ENCODE peak calls at places on chromosome 7, in eight cellular contexts. M is CD8-positive, alpha-beta T cell; W is right cardiac atrium; R is RWPE1; L is left ventricle myocardium inferior; F is transverse colon; Q is neural progenitor cell; K is fibroblast of lung. T is an unnamed sample.

GRCh38 chr7:19117081-19117869 is at the start of gene TWIST1:
- DNase-seq in M (no peak), W (peak), R (peak), L (peak), F (no peak), Q (peak), K (peak), T (no peak)

GRCh38 chr7:120538335-120538734 is 265.4 kb downstream of the KCND2 start:
- DNase-seq in M (no peak), W (no peak), R (no peak), L (no peak), F (no peak), Q (no peak), K (no peak), T (no peak)

GRCh38 chr7:1946461-1947450 is 276.7 kb downstream of the ELFN1 start:
- DNase-seq in M (no peak), W (no peak), R (no peak), L (peak), F (no peak), Q (no peak), K (no peak), T (no peak)

GRCh38 chr7:90246184-90246583 is 1.2 kb downstream of the CFAP69 start:
- DNase-seq in M (no peak), W (no peak), R (peak), L (no peak), F (no peak), Q (peak), K (peak), T (no peak)

GRCh38 chr7:131652934-131653333 is 96.5 kb upstream of the PODXL start:
- DNase-seq in M (no peak), W (no peak), R (no peak), L (no peak), F (no peak), Q (no peak), K (no peak), T (no peak)

GRCh38 chr7:116429986-116430619 is 69.4 kb upstream of the CAV2 start:
- DNase-seq in M (no peak), W (no peak), R (no peak), L (no peak), F (no peak), Q (no peak), K (no peak), T (no peak)

GRCh38 chr7:107989618-107990373 is 13.2 kb downstream of the LAMB1 start:
- DNase-seq in M (no peak), W (peak), R (no peak), L (no peak), F (no peak), Q (no peak), K (peak), T (no peak)

GRCh38 chr7:13980474-13980873 is 9.0 kb downstream of the ETV1 start:
- DNase-seq in M (no peak), W (no peak), R (no peak), L (no peak), F (no peak), Q (no peak), K (no peak), T (no peak)

GRCh38 chr7:154427527-154427926 is 375.3 kb downstream of the DPP6 start:
- DNase-seq in M (no peak), W (no peak), R (no peak), L (no peak), F (no peak), Q (no peak), K (no peak), T (no peak)

GRCh38 chr7:158613481-158613880 is 25.9 kb upstream of the PTPRN2 start:
- DNase-seq in M (no peak), W (no peak), R (no peak), L (no peak), F (no peak), Q (no peak), K (peak), T (no peak)

GRCh38 chr7:102140952-102141370 is 145.7 kb upstream of the SH2B2 start:
- DNase-seq in M (no peak), W (peak), R (no peak), L (no peak), F (peak), Q (no peak), K (no peak), T (no peak)

GRCh38 chr7:13179011-13179574 is 491.7 kb downstream of the ARL4A start:
- DNase-seq in M (no peak), W (no peak), R (no peak), L (no peak), F (no peak), Q (peak), K (no peak), T (no peak)

GRCh38 chr7:46290374-46291061 is 369.4 kb upstream of the IGFBP3 start:
- DNase-seq in M (no peak), W (no peak), R (no peak), L (no peak), F (no peak), Q (no peak), K (no peak), T (no peak)

GRCh38 chr7:46291601-46292150 is 370.6 kb upstream of the IGFBP3 start:
- DNase-seq in M (no peak), W (no peak), R (peak), L (no peak), F (no peak), Q (no peak), K (peak), T (peak)

GRCh38 chr7:46286957-46287356 is 365.9 kb upstream of the IGFBP3 start:
- DNase-seq in M (no peak), W (no peak), R (no peak), L (no peak), F (no peak), Q (no peak), K (no peak), T (no peak)

GRCh38 chr7:46288010-46288409 is 366.9 kb upstream of the IGFBP3 start:
- DNase-seq in M (no peak), W (no peak), R (no peak), L (no peak), F (no peak), Q (no peak), K (no peak), T (no peak)

GRCh38 chr7:46291064-46291463 is 370.0 kb upstream of the IGFBP3 start:
- DNase-seq in M (no peak), W (no peak), R (peak), L (no peak), F (no peak), Q (no peak), K (peak), T (peak)
- H3K27ac ChIP-seq in M (no peak), W (no peak), R (peak), L (peak), F (no peak), Q (no peak), K (no peak), T (peak)

GRCh38 chr7:74226633-74227032 is 16.8 kb downstream of the LAT2 start:
- DNase-seq in M (no peak), W (no peak), R (no peak), L (no peak), F (peak), Q (no peak), K (no peak), T (no peak)

GRCh38 chr7:74230446-74231231 is 20.8 kb downstream of the LAT2 start:
- DNase-seq in M (no peak), W (no peak), R (no peak), L (no peak), F (no peak), Q (no peak), K (no peak), T (no peak)

GRCh38 chr7:74225400-74225799 is 15.6 kb downstream of the LAT2 start:
- DNase-seq in M (no peak), W (no peak), R (no peak), L (no peak), F (no peak), Q (no peak), K (no peak), T (no peak)

GRCh38 chr7:74231232-74231590 is 21.4 kb downstream of the LAT2 start:
- DNase-seq in M (peak), W (no peak), R (no peak), L (no peak), F (peak), Q (no peak), K (no peak), T (no peak)

DNA sequence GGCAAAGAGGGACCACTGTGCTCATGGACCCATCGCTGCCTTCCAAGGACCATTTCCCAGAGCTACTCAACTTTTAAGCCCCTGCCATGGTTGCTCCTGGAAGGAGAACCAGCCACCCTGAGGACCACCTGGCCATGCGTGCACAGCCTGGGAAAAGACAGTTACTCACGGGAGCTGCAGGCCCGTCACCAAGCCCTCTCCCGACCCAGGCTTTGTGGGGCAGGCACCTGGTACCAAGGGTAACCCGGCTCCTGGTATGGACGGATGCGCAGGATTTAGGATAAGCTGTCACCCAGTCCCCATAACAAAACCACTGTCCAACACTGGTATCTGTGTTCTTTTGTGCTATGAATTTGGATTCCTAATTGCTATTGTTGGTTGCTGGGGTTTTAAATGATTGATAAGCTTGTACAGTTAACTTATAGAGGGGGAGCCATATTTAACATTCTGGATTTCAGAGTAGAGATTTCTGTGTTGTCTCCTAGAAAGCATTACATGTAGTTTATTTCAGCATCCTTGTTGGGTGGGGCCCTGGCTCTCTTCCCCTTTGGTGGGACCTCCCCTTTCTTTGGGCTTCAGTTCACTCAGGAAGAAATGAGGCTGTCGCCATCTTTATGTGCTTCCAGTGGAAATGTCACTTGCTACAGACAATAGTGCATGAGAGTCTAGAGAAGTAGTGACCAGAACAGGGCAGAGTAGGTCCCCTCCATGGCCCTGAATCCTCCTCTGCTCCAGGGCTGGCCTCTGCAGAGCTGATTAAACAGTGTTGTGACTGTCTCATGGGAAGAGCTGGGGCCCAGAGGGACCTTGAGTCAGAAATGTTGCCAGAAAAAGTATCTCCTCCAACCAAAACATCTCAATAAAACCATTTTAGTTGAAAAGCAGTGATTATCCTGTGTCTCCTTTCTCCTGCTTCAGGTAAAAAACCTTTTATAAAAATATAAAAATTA is 19.4 kb downstream of the LAT2 start:
- DNase-seq in M (no peak), W (no peak), R (no peak), L (no peak), F (no peak), Q (no peak), K (no peak), T (no peak)
- H3K27ac ChIP-seq in M (no peak), W (no peak), R (peak), L (no peak), F (no peak), Q (no peak), K (no peak), T (no peak)

GRCh38 chr7:143263266-143264195 is at the start of gene GSTK1:
- DNase-seq in M (peak), W (peak), R (peak), L (peak), F (peak), Q (peak), K (peak), T (no peak)
- H3K27ac ChIP-seq in M (peak), W (peak), R (peak), L (peak), F (peak), Q (no peak), K (peak), T (peak)

GRCh38 chr7:44065431-44066110 is at the start of gene PGAM2:
- DNase-seq in M (no peak), W (peak), R (no peak), L (peak), F (peak), Q (peak), K (no peak), T (no peak)
- H3K27ac ChIP-seq in M (no peak), W (peak), R (peak), L (peak), F (no peak), Q (no peak), K (no peak), T (no peak)

GRCh38 chr7:150336746-150337145 is 4.7 kb downstream of the RARRES2 start:
- DNase-seq in M (no peak), W (no peak), R (no peak), L (no peak), F (no peak), Q (no peak), K (no peak), T (no peak)
- H3K27ac ChIP-seq in M (no peak), W (no peak), R (no peak), L (no peak), F (peak), Q (no peak), K (no peak), T (no peak)

DNA sequence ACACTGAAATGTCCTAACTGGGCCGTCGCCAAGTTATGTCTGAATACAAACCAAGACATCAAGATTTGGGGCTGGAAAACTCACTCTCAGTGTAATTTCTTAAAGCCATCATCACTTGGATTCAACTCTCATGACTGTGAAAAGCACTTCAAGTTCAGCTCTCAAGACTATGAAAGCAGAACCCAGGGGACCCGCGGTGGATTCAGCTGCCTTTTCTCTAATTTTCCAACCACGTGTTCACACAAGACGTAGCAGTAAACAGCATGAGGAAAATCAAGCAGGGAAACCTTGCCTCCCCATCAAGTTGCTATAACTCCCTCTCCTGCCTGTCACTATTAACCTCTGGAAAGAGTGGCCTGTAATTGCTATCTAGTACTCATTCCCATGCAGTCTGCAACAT is 15.7 kb upstream of the ZNRF2 start:
- DNase-seq in M (no peak), W (no peak), R (no peak), L (no peak), F (no peak), Q (no peak), K (no peak), T (no peak)
- H3K27ac ChIP-seq in M (no peak), W (no peak), R (no peak), L (no peak), F (no peak), Q (no peak), K (no peak), T (no peak)

DNA sequence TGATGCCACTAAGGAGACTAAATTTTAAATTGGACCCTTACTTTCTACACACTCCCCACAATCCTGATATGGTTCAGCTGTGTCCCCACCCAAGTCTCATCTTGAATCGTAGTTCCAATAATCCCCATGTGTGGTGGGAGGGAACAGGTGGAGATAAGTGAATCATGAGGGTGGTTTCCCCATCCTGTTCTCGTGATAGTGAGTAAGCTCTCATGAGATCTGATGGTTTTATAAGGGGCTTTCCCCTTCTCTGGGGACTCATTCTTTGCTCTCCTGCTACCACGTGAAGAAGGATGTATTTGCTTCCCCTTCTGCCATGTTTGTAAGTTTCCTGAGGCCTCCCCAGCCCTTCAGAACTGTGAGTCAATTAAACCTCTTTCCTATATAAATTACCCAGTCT is 18.4 kb upstream of the BET1 start:
- DNase-seq in M (no peak), W (no peak), R (no peak), L (no peak), F (no peak), Q (no peak), K (no peak), T (no peak)
- H3K27ac ChIP-seq in M (no peak), W (no peak), R (no peak), L (no peak), F (no peak), Q (no peak), K (no peak), T (no peak)

DNA sequence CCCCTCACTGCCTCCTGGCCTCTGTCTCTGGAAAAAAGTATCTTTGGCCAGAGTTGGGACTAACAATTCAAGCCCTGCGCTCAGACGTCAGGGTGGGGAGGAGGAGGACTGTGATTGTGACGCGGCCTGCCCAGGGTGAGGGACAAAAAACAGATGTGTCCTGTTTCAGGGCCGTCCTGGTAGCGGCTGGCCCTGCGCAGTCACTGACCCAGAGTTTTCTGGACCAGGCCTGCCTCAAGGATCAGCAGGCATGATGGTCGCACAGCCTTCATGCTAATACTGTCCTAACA is 110.1 kb downstream of the CYTH3 start:
- DNase-seq in M (no peak), W (peak), R (no peak), L (peak), F (peak), Q (no peak), K (no peak), T (no peak)
- H3K27ac ChIP-seq in M (no peak), W (peak), R (peak), L (peak), F (peak), Q (no peak), K (peak), T (no peak)

GRCh38 chr7:134619627-134620331 is 26.9 kb upstream of the BPGM start:
- DNase-seq in M (no peak), W (no peak), R (peak), L (no peak), F (no peak), Q (no peak), K (peak), T (peak)

GRCh38 chr7:134625571-134625970 is 21.1 kb upstream of the BPGM start:
- DNase-seq in M (no peak), W (no peak), R (no peak), L (no peak), F (no peak), Q (no peak), K (peak), T (peak)

GRCh38 chr7:134622303-134622995 is 24.2 kb upstream of the BPGM start:
- DNase-seq in M (no peak), W (no peak), R (no peak), L (no peak), F (no peak), Q (no peak), K (no peak), T (no peak)

GRCh38 chr7:134627109-134627774 is 19.4 kb upstream of the BPGM start:
- DNase-seq in M (no peak), W (no peak), R (no peak), L (no peak), F (no peak), Q (no peak), K (no peak), T (no peak)

GRCh38 chr7:134623193-134623592 is 23.5 kb upstream of the BPGM start:
- DNase-seq in M (no peak), W (no peak), R (peak), L (no peak), F (no peak), Q (no peak), K (no peak), T (peak)
- H3K27ac ChIP-seq in M (no peak), W (no peak), R (no peak), L (no peak), F (no peak), Q (no peak), K (no peak), T (peak)

DNA sequence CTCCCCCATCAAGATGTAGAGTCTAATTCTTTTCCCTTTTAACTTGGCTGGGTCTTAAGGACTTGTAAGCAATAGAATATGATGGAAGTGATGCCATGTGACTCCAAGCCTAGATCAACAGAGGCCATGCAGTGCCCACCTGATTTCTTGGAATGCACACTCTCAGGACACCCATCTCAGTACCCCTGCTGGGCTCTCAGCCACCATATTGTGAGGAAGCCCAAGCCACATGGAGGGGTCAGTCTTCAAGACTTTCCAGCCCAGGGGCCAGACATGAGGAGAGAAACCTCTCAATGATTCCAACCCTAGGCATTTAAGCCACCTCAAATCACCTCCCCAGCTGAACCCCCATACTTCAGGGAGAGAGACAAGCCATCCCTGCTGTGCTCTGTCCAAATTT is 62.2 kb upstream of the CARD11 start:
- DNase-seq in M (no peak), W (no peak), R (no peak), L (no peak), F (no peak), Q (no peak), K (no peak), T (no peak)
- H3K27ac ChIP-seq in M (no peak), W (no peak), R (no peak), L (no peak), F (no peak), Q (no peak), K (no peak), T (no peak)